ENCODE peak calls at places on chromosomes 5 and 9, in nine cellular contexts. S, O, H, E, I, P, M, G and Q are unnamed samples.

GRCh38 chr5:131382407-131383395 is 118.8 kb downstream of the CDC42SE2 start:
- DNase-seq in O (no peak), M (peak), G (peak), I (peak), S (no peak), H (no peak), E (peak), P (no peak), Q (peak)

GRCh38 chr5:27788184-27788583 is 749.8 kb upstream of the CDH9 start:
- DNase-seq in E (no peak), O (no peak), H (no peak), G (no peak), I (no peak), P (no peak), M (no peak), S (no peak), Q (no peak)

GRCh38 chr5:150649828-150650712 is 9.6 kb downstream of the SYNPO start:
- DNase-seq in E (no peak), M (no peak), H (no peak), S (no peak), G (no peak), P (no peak), O (no peak), I (no peak), Q (no peak)

GRCh38 chr5:16140417-16140816 is 39.2 kb downstream of the MARCHF11 start:
- DNase-seq in M (no peak), G (no peak), E (no peak), P (no peak), O (no peak), H (no peak), S (no peak), I (no peak), Q (no peak)

GRCh38 chr9:99825158-99826046 is 3.7 kb downstream of the NR4A3 start:
- DNase-seq in M (no peak), E (no peak), O (peak), H (no peak), I (no peak), G (no peak), S (peak), P (peak), Q (no peak)

GRCh38 chr5:5014836-5015235 is 125.3 kb upstream of the ADAMTS16 start:
- DNase-seq in O (no peak), H (no peak), E (peak), S (no peak), M (no peak), P (no peak), G (peak), I (no peak), Q (no peak)

GRCh38 chr5:150663936-150664335 is 2.9 kb downstream of the MYOZ3 start:
- DNase-seq in E (no peak), M (no peak), I (no peak), G (no peak), H (no peak), O (no peak), S (no peak), P (no peak), Q (no peak)

GRCh38 chr9:135330307-135330631 is 149.3 kb upstream of the PPP1R26 start:
- DNase-seq in G (no peak), I (no peak), P (no peak), H (no peak), O (peak), S (no peak), E (no peak), M (no peak), Q (no peak)

GRCh38 chr9:95890594-95890993 is 15.1 kb downstream of the ERCC6L2 start:
- DNase-seq in M (no peak), O (no peak), S (no peak), G (no peak), H (no peak), E (no peak), P (no peak), I (no peak), Q (no peak)

GRCh38 chr9:133886563-133887501 is 105.3 kb downstream of the VAV2 start:
- DNase-seq in O (no peak), S (no peak), P (no peak), E (no peak), M (no peak), I (no peak), G (no peak), H (no peak), Q (no peak)

GRCh38 chr5:180639743-180640300 is 9.6 kb downstream of the FLT4 start:
- DNase-seq in P (no peak), O (peak), S (peak), H (peak), I (no peak), G (no peak), E (no peak), M (no peak), Q (no peak)

GRCh38 chr5:144307726-144308125 is 137.1 kb downstream of the KCTD16 start:
- DNase-seq in I (no peak), O (no peak), S (no peak), E (no peak), H (no peak), M (no peak), G (no peak), P (no peak), Q (no peak)

GRCh38 chr5:66603164-66603563 is 7.0 kb downstream of the MAST4 start:
- DNase-seq in G (no peak), H (no peak), P (no peak), I (no peak), O (no peak), E (no peak), M (no peak), S (no peak), Q (no peak)

GRCh38 chr5:159163027-159163699 is 46.2 kb downstream of the RNF145 start:
- DNase-seq in M (no peak), E (peak), O (no peak), H (no peak), I (no peak), G (peak), S (no peak), P (no peak), Q (no peak)

GRCh38 chr9:105355810-105356209 is 92.0 kb upstream of the FSD1L start:
- DNase-seq in H (no peak), O (no peak), M (peak), S (no peak), E (peak), P (no peak), G (no peak), I (no peak), Q (peak)

GRCh38 chr5:67636850-67637524 is 440.4 kb upstream of the CD180 start:
- DNase-seq in O (no peak), E (no peak), H (no peak), I (no peak), P (no peak), S (no peak), G (no peak), M (no peak), Q (no peak)

GRCh38 chr9:135486267-135487065 is 6.9 kb downstream of the PPP1R26 start:
- DNase-seq in E (no peak), M (no peak), O (no peak), H (no peak), G (no peak), S (peak), I (no peak), P (no peak), Q (no peak)

GRCh38 chr9:112025886-112026285 is 129.3 kb downstream of the UGCG start:
- DNase-seq in I (no peak), H (no peak), M (no peak), E (no peak), S (no peak), O (no peak), P (no peak), G (no peak), Q (no peak)

GRCh38 chr9:133122935-133123611 is 2.0 kb upstream of the RALGDS start:
- DNase-seq in S (no peak), P (no peak), O (no peak), G (no peak), H (peak), M (no peak), E (peak), I (no peak), Q (peak)

GRCh38 chr5:150289551-150290390 is at the start of gene CAMK2A:
- DNase-seq in P (no peak), O (no peak), S (no peak), G (no peak), I (no peak), M (peak), H (no peak), E (no peak), Q (no peak)

GRCh38 chr5:87398981-87399616 is 13.6 kb downstream of the CCNH start:
- DNase-seq in E (no peak), G (no peak), I (no peak), P (no peak), S (no peak), O (no peak), H (no peak), M (no peak), Q (no peak)

GRCh38 chr5:87401626-87402025 is 11.1 kb downstream of the CCNH start:
- DNase-seq in I (no peak), P (no peak), S (no peak), M (no peak), E (no peak), H (no peak), G (no peak), O (no peak), Q (no peak)

GRCh38 chr5:87400305-87400899 is 12.3 kb downstream of the CCNH start:
- DNase-seq in O (no peak), I (no peak), P (no peak), H (no peak), S (no peak), M (peak), E (peak), G (peak), Q (no peak)

GRCh38 chr5:87403409-87403808 is 9.3 kb downstream of the CCNH start:
- DNase-seq in H (no peak), I (no peak), S (no peak), E (no peak), O (no peak), G (no peak), M (no peak), P (no peak), Q (no peak)

GRCh38 chr5:87399720-87400119 is 13.0 kb downstream of the CCNH start:
- DNase-seq in I (no peak), G (no peak), O (no peak), P (no peak), E (no peak), S (no peak), H (no peak), M (no peak), Q (no peak)
- TF ChIP-seq CTCF in I (no peak), G (no peak), O (no peak), P (no peak), E (no peak), S (no peak), H (no peak), M (no peak), Q (no peak)

GRCh38 chr9:77752566-77752965 is 104.4 kb upstream of the GNA14 start:
- DNase-seq in M (no peak), O (no peak), P (no peak), H (no peak), I (no peak), S (no peak), E (peak), G (peak), Q (no peak)

GRCh38 chr9:77753183-77753582 is 105.1 kb upstream of the GNA14 start:
- DNase-seq in E (no peak), S (no peak), M (no peak), I (no peak), H (no peak), O (no peak), G (no peak), P (no peak), Q (no peak)

GRCh38 chr9:77759391-77759790 is 111.3 kb upstream of the GNA14 start:
- DNase-seq in G (no peak), O (no peak), I (no peak), E (no peak), P (no peak), M (no peak), S (no peak), H (no peak), Q (no peak)

GRCh38 chr9:77751341-77752091 is 103.4 kb upstream of the GNA14 start:
- DNase-seq in M (peak), G (peak), P (no peak), I (no peak), O (no peak), E (peak), H (peak), S (no peak), Q (peak)

GRCh38 chr9:77756449-77756848 is 108.3 kb upstream of the GNA14 start:
- DNase-seq in H (no peak), S (no peak), I (no peak), G (no peak), E (no peak), M (peak), O (no peak), P (no peak), Q (no peak)
- TF ChIP-seq CTCF in H (no peak), S (no peak), I (no peak), G (no peak), E (no peak), M (peak), O (no peak), P (no peak), Q (no peak)

DNA sequence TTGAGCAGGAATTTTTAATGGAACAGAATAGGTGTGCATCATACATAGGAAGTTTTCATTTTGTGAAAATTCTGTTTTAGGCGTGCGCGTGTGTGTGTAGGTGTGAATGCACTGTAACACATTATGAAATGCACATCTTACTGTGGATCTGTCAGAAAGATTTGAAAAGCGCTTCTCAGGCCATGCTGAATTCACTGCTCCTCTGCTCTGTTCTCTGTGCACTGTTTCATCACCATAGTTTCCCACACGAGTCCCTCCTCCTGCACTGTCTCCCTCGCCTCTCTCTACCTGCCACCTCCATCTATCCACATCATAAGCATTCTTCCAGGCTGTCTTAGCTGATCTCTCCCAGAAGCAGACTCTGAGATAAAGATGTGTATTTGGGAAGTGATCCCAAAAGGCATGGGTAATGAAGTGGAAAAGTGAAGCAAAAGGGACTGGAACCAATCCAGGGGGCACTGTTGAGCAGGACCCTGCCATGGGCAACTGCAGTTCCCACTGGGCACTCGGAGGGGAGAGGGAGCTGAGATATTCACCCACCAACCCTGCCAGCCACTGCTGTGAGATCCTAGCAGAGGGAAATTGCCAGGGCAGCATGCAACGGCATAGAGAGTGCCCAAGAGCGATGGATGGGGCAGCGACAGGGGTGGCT is 65.9 kb downstream of the GABBR2 start:
- DNase-seq in P (no peak), I (no peak), S (no peak), M (no peak), H (no peak), E (no peak), O (no peak), G (no peak), Q (no peak)
- TF ChIP-seq CTCF in P (no peak), I (no peak), S (no peak), M (no peak), H (no peak), E (no peak), O (no peak), G (no peak), Q (no peak)

GRCh38 chr9:84782228-84782866 is 112.8 kb downstream of the NTRK2 start:
- DNase-seq in I (no peak), O (no peak), M (no peak), S (no peak), H (peak), G (no peak), E (peak), P (no peak), Q (no peak)

GRCh38 chr9:84780385-84780784 is 110.9 kb downstream of the NTRK2 start:
- DNase-seq in H (no peak), E (no peak), O (no peak), I (no peak), M (peak), P (no peak), G (no peak), S (no peak), Q (no peak)

GRCh38 chr9:84779892-84780291 is 110.4 kb downstream of the NTRK2 start:
- DNase-seq in S (no peak), E (no peak), I (no peak), P (no peak), M (no peak), H (no peak), G (peak), O (no peak), Q (no peak)

GRCh38 chr9:84778537-84778936 is 109.0 kb downstream of the NTRK2 start:
- DNase-seq in O (no peak), S (no peak), I (no peak), E (no peak), G (no peak), P (no peak), H (no peak), M (no peak), Q (no peak)

DNA sequence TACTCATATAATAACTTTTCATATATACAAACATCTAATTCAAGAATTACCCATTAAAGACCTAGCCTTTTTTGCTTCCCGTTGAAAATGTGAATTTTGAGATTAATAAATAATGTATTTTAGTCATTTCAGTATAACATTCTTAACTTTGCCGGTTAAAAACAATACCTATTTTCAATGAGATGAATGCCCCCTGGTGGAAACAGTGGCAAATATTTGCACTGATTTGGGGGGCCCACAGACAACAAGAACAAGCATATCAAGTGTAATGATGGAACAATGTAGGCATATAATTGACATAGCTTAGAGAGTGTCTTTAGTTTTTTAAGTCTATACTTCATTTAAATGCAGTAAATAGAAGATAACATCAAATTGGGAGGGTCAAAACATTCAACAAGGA is 111.9 kb downstream of the NTRK2 start:
- DNase-seq in I (no peak), H (no peak), O (no peak), E (peak), M (peak), S (no peak), P (no peak), G (no peak), Q (no peak)
- TF ChIP-seq CTCF in I (no peak), H (peak), O (peak), E (peak), M (peak), S (peak), P (peak), G (peak), Q (no peak)

GRCh38 chr5:110496276-110496675 is 230.2 kb downstream of the TMEM232 start:
- DNase-seq in I (no peak), O (no peak), S (no peak), P (no peak), E (no peak), H (no peak), G (peak), M (no peak), Q (no peak)
- TF ChIP-seq CTCF in I (no peak), O (no peak), S (no peak), P (no peak), E (no peak), H (no peak), G (peak), M (no peak), Q (no peak)

GRCh38 chr5:90606539-90606938 is 47.9 kb downstream of the ADGRV1 start:
- DNase-seq in S (no peak), H (no peak), O (no peak), E (no peak), I (no peak), M (peak), G (no peak), P (no peak), Q (no peak)
- TF ChIP-seq CTCF in S (no peak), H (peak), O (no peak), E (peak), I (no peak), M (peak), G (peak), P (no peak), Q (peak)